ENCODE peak calls at places on chromosome 10, in five cellular contexts. U is lower lobe of right lung, Q is cardiac muscle cell, O is thoracic aorta, Y is psoas muscle. T is an unnamed sample.
A peak's percentile ranks its signal among the peaks of the same experiment; 100 is the strongest.

GRCh38 chr10:75392744-75393143 is 8.8 kb downstream of the ZNF503 start:
- DNase-seq in U (no peak), Q (no peak), O (no peak), Y (no peak), T (no peak)

GRCh38 chr10:29734640-29734979 is 99.8 kb upstream of the SVIL start:
- DNase-seq in U (no peak), Q (no peak), O (no peak), Y (no peak), T (no peak)

GRCh38 chr10:43044444-43045245 is 32.2 kb upstream of the RET start:
- DNase-seq in U (peak; percentile 30), Q (no peak), O (no peak), Y (no peak), T (no peak)

GRCh38 chr10:67386260-67386659 is 309.7 kb downstream of the CTNNA3 start:
- DNase-seq in U (no peak), Q (no peak), O (no peak), Y (no peak), T (no peak)

GRCh38 chr10:82213784-82214183 is 338.8 kb downstream of the NRG3 start:
- DNase-seq in U (no peak), Q (no peak), O (no peak), Y (no peak), T (no peak)

GRCh38 chr10:79304479-79305087 is 42.7 kb upstream of the PPIF start:
- DNase-seq in U (no peak), Q (no peak), O (no peak), Y (no peak), T (no peak)

GRCh38 chr10:92574545-92575377 is 868 bp upstream of the IDE start:
- DNase-seq in U (no peak), Q (no peak), O (peak; percentile 30), Y (no peak), T (no peak)

GRCh38 chr10:91596821-91597396 is 36.0 kb downstream of the PPP1R3C start:
- DNase-seq in U (no peak), Q (peak; percentile 87), O (no peak), Y (no peak), T (no peak)

GRCh38 chr10:69629897-69630650 is at the start of gene FAM241B:
- DNase-seq in U (peak; percentile 85), Q (peak; percentile 37), O (no peak), Y (peak; percentile 56), T (peak; percentile 92)

GRCh38 chr10:116845823-116846222 is 3.5 kb upstream of the ENO4 start:
- DNase-seq in U (no peak), Q (no peak), O (no peak), Y (no peak), T (no peak)

GRCh38 chr10:5618829-5619228 is 47.6 kb downstream of the ASB13 start:
- DNase-seq in U (peak; percentile 45), Q (peak; percentile 49), O (no peak), Y (peak; percentile 79), T (peak; percentile 63)

GRCh38 chr10:35580421-35580770 is 24.7 kb upstream of the GJD4 start:
- DNase-seq in U (no peak), Q (no peak), O (no peak), Y (no peak), T (no peak)

GRCh38 chr10:100730739-100731602 is 14.4 kb upstream of the PAX2 start:
- DNase-seq in U (no peak), Q (peak; percentile 48), O (no peak), Y (no peak), T (peak; percentile 75)

GRCh38 chr10:80474597-80474910 is 20.4 kb downstream of the TSPAN14 start:
- DNase-seq in U (no peak), Q (no peak), O (no peak), Y (no peak), T (no peak)

GRCh38 chr10:52170776-52171175 is 143.3 kb upstream of the DKK1 start:
- DNase-seq in U (no peak), Q (no peak), O (no peak), Y (no peak), T (no peak)

DNA sequence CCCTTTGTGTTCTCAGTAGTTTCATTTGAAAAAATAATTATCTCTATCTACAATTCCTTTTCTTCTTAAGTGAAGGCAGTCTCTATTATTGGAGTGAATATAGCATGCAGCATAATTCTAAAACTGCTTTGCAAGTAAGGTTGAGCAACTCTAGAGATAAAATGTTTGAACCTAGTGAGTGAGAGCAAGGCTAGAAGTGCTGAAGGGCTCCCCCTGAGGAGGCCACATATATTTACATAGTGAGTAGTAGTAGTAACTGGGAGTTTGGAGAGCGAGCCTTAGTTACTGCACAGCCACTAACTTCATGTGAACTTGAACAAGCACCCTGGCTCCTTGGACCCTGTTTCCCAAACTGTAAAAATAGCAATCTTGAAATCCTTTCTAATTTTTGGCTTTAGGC is 141.5 kb upstream of the DKK1 start:
- DNase-seq in U (no peak), Q (peak; percentile 60), O (no peak), Y (no peak), T (no peak)
- TF ChIP-seq CTCF in U (no peak), Q (peak; percentile 42), O (no peak), Y (peak; percentile 17), T (no peak)

GRCh38 chr10:31876616-31877352 is 51.8 kb downstream of the ARHGAP12 start:
- DNase-seq in U (no peak), Q (no peak), O (no peak), Y (no peak), T (no peak)
- TF ChIP-seq CTCF in U (no peak), Q (no peak), O (no peak), Y (no peak), T (no peak)

GRCh38 chr10:123643315-123643714 is 22.8 kb upstream of the GPR26 start:
- DNase-seq in U (no peak), Q (no peak), O (no peak), Y (no peak), T (no peak)
- TF ChIP-seq CTCF in U (no peak), Q (no peak), O (no peak), Y (no peak), T (no peak)

GRCh38 chr10:10927608-10928007 is 90.1 kb upstream of the CELF2 start:
- DNase-seq in U (no peak), Q (no peak), O (no peak), Y (no peak), T (no peak)

GRCh38 chr10:10925667-10926066 is 92.0 kb upstream of the CELF2 start:
- DNase-seq in U (no peak), Q (no peak), O (no peak), Y (no peak), T (no peak)

GRCh38 chr10:10935032-10935431 is 82.6 kb upstream of the CELF2 start:
- DNase-seq in U (no peak), Q (no peak), O (no peak), Y (no peak), T (no peak)

GRCh38 chr10:10930979-10931743 is 86.5 kb upstream of the CELF2 start:
- DNase-seq in U (no peak), Q (no peak), O (no peak), Y (no peak), T (no peak)
- TF ChIP-seq CTCF in U (no peak), Q (no peak), O (no peak), Y (peak; percentile 11), T (no peak)

GRCh38 chr10:27742195-27742925 is 3.3 kb downstream of the MKX start:
- DNase-seq in U (peak; percentile 87), Q (peak; percentile 87), O (no peak), Y (peak; percentile 85), T (peak; percentile 92)
- TF ChIP-seq CTCF in U (peak; percentile 80), Q (peak; percentile 84), O (peak; percentile 86), Y (peak; percentile 77), T (peak; percentile 74)

T was measured in spleen.